ENCODE peak calls at places on chromosome 20, in eight cellular contexts. Q, K, D, M, N, U, P and V are unnamed samples.

GRCh38 chr20:49593441-49594142 is 25.7 kb upstream of the PTGIS start:
- DNase-seq in Q (no peak), K (no peak), D (no peak), M (no peak), N (no peak), U (no peak), P (no peak), V (no peak)

GRCh38 chr20:37903317-37904007 is 535 bp downstream of the VSTM2L start:
- DNase-seq in Q (no peak), K (peak; percentile 62), D (no peak), M (no peak), N (no peak), U (no peak), P (peak; percentile 78), V (no peak)

GRCh38 chr20:1935696-1936366 is 40.6 kb downstream of the SIRPA start:
- DNase-seq in Q (peak; percentile 58), K (no peak), D (no peak), M (no peak), N (no peak), U (peak; percentile 74), P (no peak), V (no peak)

GRCh38 chr20:15930324-15931305 is 642.6 kb downstream of the KIF16B start:
- DNase-seq in Q (peak; percentile 41), K (no peak), D (peak; percentile 50), M (no peak), N (no peak), U (no peak), P (no peak), V (peak; percentile 72)

GRCh38 chr20:24402234-24402633 is 67.2 kb upstream of the SYNDIG1 start:
- DNase-seq in Q (no peak), K (no peak), D (no peak), M (no peak), N (no peak), U (no peak), P (no peak), V (no peak)

GRCh38 chr20:40562031-40562430 is 127.0 kb downstream of the MAFB start:
- DNase-seq in Q (no peak), K (peak; percentile 82), D (peak; percentile 16), M (peak; percentile 67), N (no peak), U (no peak), P (no peak), V (peak; percentile 31)

GRCh38 chr20:50041238-50041915 is 58.6 kb downstream of the SNAI1 start:
- DNase-seq in Q (no peak), K (no peak), D (no peak), M (no peak), N (no peak), U (no peak), P (no peak), V (no peak)

GRCh38 chr20:1855690-1856089 is 39.5 kb upstream of the SIRPA start:
- DNase-seq in Q (no peak), K (no peak), D (no peak), M (no peak), N (no peak), U (no peak), P (no peak), V (no peak)

GRCh38 chr20:14609328-14610221 is 272.2 kb upstream of the FLRT3 start:
- DNase-seq in Q (no peak), K (no peak), D (no peak), M (no peak), N (no peak), U (no peak), P (no peak), V (no peak)

GRCh38 chr20:24147479-24147878 is 158.9 kb upstream of the GGTLC1 start:
- DNase-seq in Q (no peak), K (no peak), D (no peak), M (no peak), N (no peak), U (no peak), P (no peak), V (no peak)

GRCh38 chr20:62966212-62967148 is 14.0 kb downstream of the SLC17A9 start:
- DNase-seq in Q (no peak), K (peak; percentile 55), D (no peak), M (no peak), N (no peak), U (no peak), P (no peak), V (no peak)

GRCh38 chr20:53901064-53901463 is 169.3 kb downstream of the BCAS1 start:
- DNase-seq in Q (no peak), K (no peak), D (peak; percentile 87), M (no peak), N (no peak), U (no peak), P (no peak), V (peak; percentile 63)

GRCh38 chr20:47810116-47810672 is 24.9 kb upstream of the SULF2 start:
- DNase-seq in Q (no peak), K (no peak), D (no peak), M (no peak), N (no peak), U (no peak), P (no peak), V (no peak)

GRCh38 chr20:14219801-14220461 is 117.5 kb downstream of the FLRT3 start:
- DNase-seq in Q (no peak), K (peak; percentile 18), D (no peak), M (no peak), N (no peak), U (no peak), P (peak; percentile 82), V (no peak)

GRCh38 chr20:29123861-29124260 is 2133.6 kb upstream of the DEFB115 start:
- DNase-seq in Q (no peak), K (no peak), D (no peak), M (no peak), N (no peak), U (no peak), P (no peak), V (no peak)

GRCh38 chr20:61315319-61315718 is 63.3 kb downstream of the CDH4 start:
- DNase-seq in Q (no peak), K (no peak), D (no peak), M (no peak), N (no peak), U (no peak), P (no peak), V (no peak)

GRCh38 chr20:62219992-62220665 is at the start of gene HRH3:
- DNase-seq in Q (no peak), K (peak; percentile 83), D (no peak), M (no peak), N (peak; percentile 65), U (no peak), P (no peak), V (peak; percentile 26)

GRCh38 chr20:8903655-8904605 is 165.0 kb upstream of the PLCB4 start:
- DNase-seq in Q (no peak), K (no peak), D (peak; percentile 11), M (no peak), N (no peak), U (no peak), P (no peak), V (no peak)

GRCh38 chr20:25538838-25539665 is 46.3 kb downstream of the NINL start:
- DNase-seq in Q (no peak), K (no peak), D (no peak), M (no peak), N (no peak), U (peak; percentile 40), P (no peak), V (no peak)

GRCh38 chr20:309306-309840 is 12.0 kb downstream of the ZCCHC3 start:
- DNase-seq in Q (no peak), K (no peak), D (peak; percentile 48), M (no peak), N (no peak), U (no peak), P (no peak), V (peak; percentile 60)
- TF ChIP-seq CTCF in Q (no peak), K (no peak), D (peak; percentile 17), M (no peak), N (no peak), U (no peak), P (no peak), V (no peak)

GRCh38 chr20:38963745-38964144 is 1.6 kb downstream of the DHX35 start:
- DNase-seq in Q (no peak), K (no peak), D (no peak), M (no peak), N (no peak), U (no peak), P (no peak), V (no peak)

GRCh38 chr20:38962898-38963484 is 847 bp downstream of the DHX35 start:
- DNase-seq in Q (no peak), K (no peak), D (no peak), M (no peak), N (no peak), U (no peak), P (no peak), V (no peak)

GRCh38 chr20:38965264-38965663 is 3.1 kb downstream of the DHX35 start:
- DNase-seq in Q (no peak), K (no peak), D (no peak), M (no peak), N (no peak), U (no peak), P (no peak), V (no peak)

GRCh38 chr20:38961530-38962043 is 557 bp upstream of the DHX35 start:
- DNase-seq in Q (no peak), K (no peak), D (no peak), M (no peak), N (no peak), U (no peak), P (no peak), V (no peak)

GRCh38 chr20:38962044-38962897 is at the start of gene DHX35:
- DNase-seq in Q (peak; percentile 96), K (peak; percentile 100), D (peak; percentile 95), M (peak; percentile 98), N (peak; percentile 95), U (peak; percentile 99), P (peak; percentile 100), V (peak; percentile 98)
- TF ChIP-seq CTCF in Q (no peak), K (no peak), D (peak; percentile 54), M (no peak), N (peak; percentile 38), U (peak; percentile 47), P (peak; percentile 62), V (peak; percentile 73)

GRCh38 chr20:23061713-23062561 is 12.5 kb upstream of the THBD start:
- DNase-seq in Q (peak; percentile 55), K (no peak), D (peak; percentile 84), M (no peak), N (no peak), U (peak; percentile 44), P (no peak), V (peak; percentile 83)
- TF ChIP-seq CTCF in Q (peak; percentile 15), K (no peak), D (peak; percentile 79), M (peak; percentile 14), N (peak; percentile 48), U (peak; percentile 64), P (peak; percentile 69), V (peak; percentile 70)

GRCh38 chr20:36274248-36274841 is 31.8 kb upstream of the DLGAP4 start:
- DNase-seq in Q (no peak), K (no peak), D (no peak), M (no peak), N (peak; percentile 10), U (no peak), P (peak; percentile 84), V (no peak)

GRCh38 chr20:36273414-36274247 is 32.5 kb upstream of the DLGAP4 start:
- DNase-seq in Q (no peak), K (no peak), D (peak; percentile 13), M (no peak), N (no peak), U (no peak), P (peak; percentile 78), V (peak; percentile 45)

GRCh38 chr20:36277546-36277945 is 28.6 kb upstream of the DLGAP4 start:
- DNase-seq in Q (no peak), K (no peak), D (no peak), M (no peak), N (no peak), U (no peak), P (peak; percentile 81), V (no peak)

GRCh38 chr20:36275011-36275410 is 31.1 kb upstream of the DLGAP4 start:
- DNase-seq in Q (no peak), K (no peak), D (no peak), M (no peak), N (no peak), U (no peak), P (peak; percentile 59), V (no peak)

GRCh38 chr20:36275441-36276189 is 30.5 kb upstream of the DLGAP4 start:
- DNase-seq in Q (no peak), K (no peak), D (no peak), M (no peak), N (no peak), U (no peak), P (peak; percentile 67), V (no peak)
- TF ChIP-seq CTCF in Q (no peak), K (no peak), D (no peak), M (no peak), N (no peak), U (no peak), P (no peak), V (no peak)